ENCODE peak calls at places on chromosomes 11 and 22, in ten cellular contexts. One of them, this sample, is unnamed.

GRCh38 chr22:30955153-30955552 is 13.4 kb downstream of the MORC2 start:
- DNase-seq in sigmoid colon: no peak
- DNase-seq in esophagus muscularis mucosa: peak; percentile 4
- DNase-seq in transverse colon: no peak
- DNase-seq in vagina: no peak
- DNase-seq in H1: no peak
- DNase-seq in prostate gland: no peak
- DNase-seq in HCT116: no peak
- DNase-seq in endothelial cell of umbilical vein: no peak
- DNase-seq in breast epithelium: no peak
- DNase-seq in this sample: no peak

GRCh38 chr11:130178992-130179391 is 19.4 kb downstream of the ST14 start:
- DNase-seq in sigmoid colon: no peak
- DNase-seq in esophagus muscularis mucosa: no peak
- DNase-seq in transverse colon: no peak
- DNase-seq in vagina: no peak
- DNase-seq in H1: no peak
- DNase-seq in prostate gland: no peak
- DNase-seq in HCT116: no peak
- DNase-seq in endothelial cell of umbilical vein: no peak
- DNase-seq in breast epithelium: peak; percentile 37
- DNase-seq in this sample: no peak

GRCh38 chr11:17354070-17354924 is 2.7 kb downstream of the NCR3LG1 start:
- DNase-seq in sigmoid colon: peak; percentile 72
- DNase-seq in esophagus muscularis mucosa: no peak
- DNase-seq in transverse colon: peak; percentile 76
- DNase-seq in vagina: no peak
- DNase-seq in H1: peak; percentile 80
- DNase-seq in prostate gland: peak; percentile 47
- DNase-seq in HCT116: peak; percentile 75
- DNase-seq in endothelial cell of umbilical vein: peak; percentile 77
- DNase-seq in breast epithelium: peak; percentile 38
- DNase-seq in this sample: peak; percentile 61

GRCh38 chr11:1825039-1825740 is 9.6 kb upstream of the SYT8 start:
- DNase-seq in sigmoid colon: no peak
- DNase-seq in esophagus muscularis mucosa: no peak
- DNase-seq in transverse colon: peak; percentile 62
- DNase-seq in vagina: no peak
- DNase-seq in H1: peak; percentile 91
- DNase-seq in prostate gland: no peak
- DNase-seq in HCT116: no peak
- DNase-seq in endothelial cell of umbilical vein: no peak
- DNase-seq in breast epithelium: no peak
- DNase-seq in this sample: no peak

GRCh38 chr11:115317428-115318185 is 186.6 kb downstream of the CADM1 start:
- DNase-seq in sigmoid colon: no peak
- DNase-seq in esophagus muscularis mucosa: no peak
- DNase-seq in transverse colon: no peak
- DNase-seq in vagina: no peak
- DNase-seq in H1: no peak
- DNase-seq in prostate gland: no peak
- DNase-seq in HCT116: no peak
- DNase-seq in endothelial cell of umbilical vein: no peak
- DNase-seq in breast epithelium: no peak
- DNase-seq in this sample: no peak

GRCh38 chr11:120634706-120635105 is 123.2 kb downstream of the GRIK4 start:
- DNase-seq in sigmoid colon: no peak
- DNase-seq in esophagus muscularis mucosa: no peak
- DNase-seq in transverse colon: no peak
- DNase-seq in vagina: no peak
- DNase-seq in H1: no peak
- DNase-seq in prostate gland: no peak
- DNase-seq in HCT116: no peak
- DNase-seq in endothelial cell of umbilical vein: no peak
- DNase-seq in breast epithelium: no peak
- DNase-seq in this sample: no peak

GRCh38 chr11:5922749-5923426 is 19.2 kb upstream of the OR56A3 start:
- DNase-seq in sigmoid colon: no peak
- DNase-seq in esophagus muscularis mucosa: peak; percentile 81
- DNase-seq in transverse colon: no peak
- DNase-seq in vagina: no peak
- DNase-seq in H1: no peak
- DNase-seq in prostate gland: no peak
- DNase-seq in HCT116: peak; percentile 2
- DNase-seq in endothelial cell of umbilical vein: no peak
- DNase-seq in breast epithelium: no peak
- DNase-seq in this sample: no peak

GRCh38 chr11:121367434-121367833 is 74.9 kb downstream of the SC5D start:
- DNase-seq in sigmoid colon: no peak
- DNase-seq in esophagus muscularis mucosa: no peak
- DNase-seq in transverse colon: no peak
- DNase-seq in vagina: no peak
- DNase-seq in H1: no peak
- DNase-seq in prostate gland: no peak
- DNase-seq in HCT116: no peak
- DNase-seq in endothelial cell of umbilical vein: no peak
- DNase-seq in breast epithelium: no peak
- DNase-seq in this sample: no peak

GRCh38 chr11:128603752-128604472 is 16.6 kb upstream of the ETS1 start:
- DNase-seq in sigmoid colon: no peak
- DNase-seq in esophagus muscularis mucosa: no peak
- DNase-seq in transverse colon: no peak
- DNase-seq in vagina: no peak
- DNase-seq in H1: no peak
- DNase-seq in prostate gland: no peak
- DNase-seq in HCT116: no peak
- DNase-seq in endothelial cell of umbilical vein: no peak
- DNase-seq in breast epithelium: no peak
- DNase-seq in this sample: no peak

GRCh38 chr11:35138949-35139881 is at the start of gene CD44:
- DNase-seq in sigmoid colon: peak; percentile 90
- DNase-seq in esophagus muscularis mucosa: peak; percentile 96
- DNase-seq in transverse colon: peak; percentile 86
- DNase-seq in vagina: no peak
- DNase-seq in H1: peak; percentile 73
- DNase-seq in prostate gland: peak; percentile 79
- DNase-seq in HCT116: peak; percentile 73
- DNase-seq in endothelial cell of umbilical vein: peak; percentile 44
- DNase-seq in breast epithelium: peak; percentile 73
- DNase-seq in this sample: no peak

GRCh38 chr11:8477151-8477550 is 116.9 kb downstream of the STK33 start:
- DNase-seq in sigmoid colon: no peak
- DNase-seq in esophagus muscularis mucosa: no peak
- DNase-seq in transverse colon: no peak
- DNase-seq in vagina: no peak
- DNase-seq in H1: no peak
- DNase-seq in prostate gland: no peak
- DNase-seq in HCT116: no peak
- DNase-seq in endothelial cell of umbilical vein: no peak
- DNase-seq in breast epithelium: no peak
- DNase-seq in this sample: no peak

GRCh38 chr11:76512851-76513653 is 68.2 kb downstream of the EMSY start:
- DNase-seq in sigmoid colon: no peak
- DNase-seq in esophagus muscularis mucosa: no peak
- DNase-seq in transverse colon: no peak
- DNase-seq in vagina: no peak
- DNase-seq in H1: no peak
- DNase-seq in prostate gland: no peak
- DNase-seq in HCT116: peak; percentile 16
- DNase-seq in endothelial cell of umbilical vein: peak; percentile 58
- DNase-seq in breast epithelium: no peak
- DNase-seq in this sample: no peak

GRCh38 chr22:44453441-44454112 is 44.5 kb downstream of the RTL6 start:
- DNase-seq in sigmoid colon: no peak
- DNase-seq in esophagus muscularis mucosa: no peak
- DNase-seq in transverse colon: no peak
- DNase-seq in vagina: no peak
- DNase-seq in H1: no peak
- DNase-seq in prostate gland: no peak
- DNase-seq in HCT116: no peak
- DNase-seq in endothelial cell of umbilical vein: no peak
- DNase-seq in breast epithelium: no peak
- DNase-seq in this sample: no peak

GRCh38 chr11:69165775-69166174 is 10.0 kb downstream of the SMIM38 start:
- DNase-seq in sigmoid colon: no peak
- DNase-seq in esophagus muscularis mucosa: no peak
- DNase-seq in transverse colon: no peak
- DNase-seq in vagina: no peak
- DNase-seq in H1: no peak
- DNase-seq in prostate gland: no peak
- DNase-seq in HCT116: no peak
- DNase-seq in endothelial cell of umbilical vein: no peak
- DNase-seq in breast epithelium: no peak
- DNase-seq in this sample: no peak

GRCh38 chr11:57474751-57475115 is 14.4 kb downstream of the RTN4RL2 start:
- DNase-seq in sigmoid colon: no peak
- DNase-seq in esophagus muscularis mucosa: no peak
- DNase-seq in transverse colon: no peak
- DNase-seq in vagina: no peak
- DNase-seq in H1: no peak
- DNase-seq in prostate gland: no peak
- DNase-seq in HCT116: no peak
- DNase-seq in endothelial cell of umbilical vein: no peak
- DNase-seq in breast epithelium: no peak
- DNase-seq in this sample: no peak
- H3K4me1 ChIP-seq in sigmoid colon: peaks cover 16% of the 10 kb centered on the region
- H3K4me1 ChIP-seq in esophagus muscularis mucosa: peaks cover 8% of the 10 kb centered on the region
- H3K4me1 ChIP-seq in transverse colon: peaks cover 27% of the 10 kb centered on the region
- H3K4me1 ChIP-seq in vagina: peaks cover 22% of the 10 kb centered on the region
- H3K4me1 ChIP-seq in H1: peaks cover 4% of the 10 kb centered on the region
- H3K4me1 ChIP-seq in prostate gland: peaks cover 4% of the 10 kb centered on the region
- H3K4me1 ChIP-seq in HCT116: no peaks in the 10 kb centered on the region
- H3K4me1 ChIP-seq in endothelial cell of umbilical vein: peaks cover 7% of the 10 kb centered on the region
- H3K4me1 ChIP-seq in breast epithelium: peaks cover 4% of the 10 kb centered on the region
- H3K4me1 ChIP-seq in this sample: no peaks in the 10 kb centered on the region

GRCh38 chr22:28894320-28894719 is 10.9 kb downstream of the ZNRF3 start:
- DNase-seq in sigmoid colon: no peak
- DNase-seq in esophagus muscularis mucosa: no peak
- DNase-seq in transverse colon: peak; percentile 64
- DNase-seq in vagina: no peak
- DNase-seq in H1: no peak
- DNase-seq in prostate gland: peak; percentile 30
- DNase-seq in HCT116: no peak
- DNase-seq in endothelial cell of umbilical vein: no peak
- DNase-seq in breast epithelium: no peak
- DNase-seq in this sample: no peak
- TF ChIP-seq POLR2AphosphoS5 in sigmoid colon: no peak
- TF ChIP-seq POLR2AphosphoS5 in esophagus muscularis mucosa: no peak
- TF ChIP-seq POLR2AphosphoS5 in transverse colon: no peak
- TF ChIP-seq POLR2AphosphoS5 in vagina: peak; percentile 33
- TF ChIP-seq POLR2AphosphoS5 in H1: no peak
- TF ChIP-seq POLR2AphosphoS5 in prostate gland: no peak
- TF ChIP-seq POLR2AphosphoS5 in HCT116: no peak
- TF ChIP-seq POLR2AphosphoS5 in endothelial cell of umbilical vein: no peak
- TF ChIP-seq POLR2AphosphoS5 in breast epithelium: no peak
- TF ChIP-seq POLR2AphosphoS5 in this sample: no peak

GRCh38 chr11:96157517-96157873 is 185.5 kb downstream of the MAML2 start:
- DNase-seq in sigmoid colon: no peak
- DNase-seq in esophagus muscularis mucosa: no peak
- DNase-seq in transverse colon: no peak
- DNase-seq in vagina: no peak
- DNase-seq in H1: no peak
- DNase-seq in prostate gland: no peak
- DNase-seq in HCT116: no peak
- DNase-seq in endothelial cell of umbilical vein: no peak
- DNase-seq in breast epithelium: no peak
- DNase-seq in this sample: no peak

GRCh38 chr11:96162816-96163499 is 180.0 kb downstream of the MAML2 start:
- DNase-seq in sigmoid colon: peak; percentile 76
- DNase-seq in esophagus muscularis mucosa: no peak
- DNase-seq in transverse colon: no peak
- DNase-seq in vagina: no peak
- DNase-seq in H1: no peak
- DNase-seq in prostate gland: no peak
- DNase-seq in HCT116: no peak
- DNase-seq in endothelial cell of umbilical vein: peak; percentile 93
- DNase-seq in breast epithelium: no peak
- DNase-seq in this sample: no peak

GRCh38 chr11:96158126-96158525 is 184.9 kb downstream of the MAML2 start:
- DNase-seq in sigmoid colon: no peak
- DNase-seq in esophagus muscularis mucosa: no peak
- DNase-seq in transverse colon: no peak
- DNase-seq in vagina: no peak
- DNase-seq in H1: no peak
- DNase-seq in prostate gland: no peak
- DNase-seq in HCT116: no peak
- DNase-seq in endothelial cell of umbilical vein: no peak
- DNase-seq in breast epithelium: no peak
- DNase-seq in this sample: no peak

GRCh38 chr11:96161271-96162089 is 181.5 kb downstream of the MAML2 start:
- DNase-seq in sigmoid colon: no peak
- DNase-seq in esophagus muscularis mucosa: no peak
- DNase-seq in transverse colon: no peak
- DNase-seq in vagina: no peak
- DNase-seq in H1: no peak
- DNase-seq in prostate gland: no peak
- DNase-seq in HCT116: no peak
- DNase-seq in endothelial cell of umbilical vein: no peak
- DNase-seq in breast epithelium: no peak
- DNase-seq in this sample: no peak

DNA sequence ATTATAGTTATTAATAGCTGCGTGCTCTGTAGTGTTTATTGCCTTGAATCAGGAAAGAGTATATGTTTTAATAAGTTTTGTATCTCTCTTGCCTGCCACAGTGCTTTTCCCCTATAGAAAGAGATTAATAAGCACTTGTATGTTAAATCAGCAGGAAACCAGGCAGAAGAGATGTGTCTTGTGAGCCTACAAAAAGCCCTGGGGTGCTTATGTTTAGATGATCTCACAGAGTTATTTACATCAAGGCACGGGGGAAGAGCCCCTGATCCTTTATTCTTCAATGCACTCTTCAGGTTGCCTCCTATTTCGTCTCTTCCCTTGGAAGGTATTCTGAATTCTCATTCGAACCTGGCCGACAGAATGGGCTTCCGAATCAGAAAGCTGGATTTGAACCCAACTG is 183.0 kb downstream of the MAML2 start:
- DNase-seq in sigmoid colon: no peak
- DNase-seq in esophagus muscularis mucosa: no peak
- DNase-seq in transverse colon: no peak
- DNase-seq in vagina: no peak
- DNase-seq in H1: no peak
- DNase-seq in prostate gland: no peak
- DNase-seq in HCT116: no peak
- DNase-seq in endothelial cell of umbilical vein: no peak
- DNase-seq in breast epithelium: no peak
- DNase-seq in this sample: no peak
- H3K4me1 ChIP-seq in sigmoid colon: peaks cover 63% of the 10 kb centered on the region
- H3K4me1 ChIP-seq in esophagus muscularis mucosa: peaks cover 41% of the 10 kb centered on the region
- H3K4me1 ChIP-seq in transverse colon: peaks cover 39% of the 10 kb centered on the region
- H3K4me1 ChIP-seq in vagina: peaks cover 53% of the 10 kb centered on the region
- H3K4me1 ChIP-seq in H1: peaks cover 13% of the 10 kb centered on the region
- H3K4me1 ChIP-seq in prostate gland: peaks cover 12% of the 10 kb centered on the region
- H3K4me1 ChIP-seq in HCT116: peaks cover 12% of the 10 kb centered on the region
- H3K4me1 ChIP-seq in endothelial cell of umbilical vein: peaks cover 60% of the 10 kb centered on the region
- H3K4me1 ChIP-seq in breast epithelium: peaks cover 24% of the 10 kb centered on the region
- H3K4me1 ChIP-seq in this sample: peaks cover 6% of the 10 kb centered on the region

DNA sequence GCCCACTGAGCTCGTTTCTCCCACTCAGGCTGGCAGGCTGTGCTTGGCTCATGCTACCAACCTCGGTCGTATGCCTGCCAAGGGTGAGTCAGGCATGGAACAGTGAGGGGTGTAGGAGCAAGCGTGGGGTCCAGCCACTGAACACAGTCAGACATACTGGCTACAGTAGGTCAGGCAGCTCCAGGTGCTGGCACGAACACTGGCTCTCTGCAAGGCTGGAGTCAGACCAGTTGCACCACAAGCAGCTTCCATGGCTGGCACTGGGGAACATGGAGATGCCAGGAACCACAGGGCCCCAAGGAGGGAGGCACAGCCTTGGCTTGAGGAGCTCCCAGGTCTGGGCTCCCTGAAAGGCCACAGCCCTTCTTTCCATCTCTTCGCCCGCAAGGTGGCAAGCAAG is 410.7 kb upstream of the KIRREL3 start:
- DNase-seq in sigmoid colon: no peak
- DNase-seq in esophagus muscularis mucosa: no peak
- DNase-seq in transverse colon: no peak
- DNase-seq in vagina: no peak
- DNase-seq in H1: no peak
- DNase-seq in prostate gland: no peak
- DNase-seq in HCT116: no peak
- DNase-seq in endothelial cell of umbilical vein: no peak
- DNase-seq in breast epithelium: no peak
- DNase-seq in this sample: no peak
- TF ChIP-seq POLR2AphosphoS5 in sigmoid colon: no peak
- TF ChIP-seq POLR2AphosphoS5 in esophagus muscularis mucosa: no peak
- TF ChIP-seq POLR2AphosphoS5 in transverse colon: no peak
- TF ChIP-seq POLR2AphosphoS5 in vagina: no peak
- TF ChIP-seq POLR2AphosphoS5 in H1: no peak
- TF ChIP-seq POLR2AphosphoS5 in prostate gland: no peak
- TF ChIP-seq POLR2AphosphoS5 in HCT116: no peak
- TF ChIP-seq POLR2AphosphoS5 in endothelial cell of umbilical vein: no peak
- TF ChIP-seq POLR2AphosphoS5 in breast epithelium: no peak
- TF ChIP-seq POLR2AphosphoS5 in this sample: no peak

This sample was measured in Panc1.